ENCODE peak calls at places on chromosomes 16 and 17, in seven cellular contexts. V, A, Y, C, R, I and E are unnamed samples.

GRCh38 chr17:43564080-43564594 is 18.0 kb upstream of the ETV4 start:
- DNase-seq in V (no peak), A (no peak), Y (no peak), C (no peak), R (no peak), I (no peak), E (no peak)

GRCh38 chr16:60646631-60647030 is 1389.6 kb downstream of the CDH8 start:
- DNase-seq in V (no peak), A (no peak), Y (no peak), C (no peak), R (no peak), I (no peak), E (no peak)

GRCh38 chr16:57530104-57530522 is 6.3 kb downstream of the CCDC102A start:
- DNase-seq in V (no peak), A (peak; percentile 83), Y (no peak), C (peak; percentile 76), R (no peak), I (peak; percentile 32), E (no peak)

GRCh38 chr17:75561927-75562603 is 25.5 kb upstream of the MYO15B start:
- DNase-seq in V (no peak), A (no peak), Y (no peak), C (no peak), R (no peak), I (no peak), E (no peak)

GRCh38 chr17:10843806-10844205 is 5.9 kb upstream of the PIRT start:
- DNase-seq in V (no peak), A (no peak), Y (no peak), C (no peak), R (no peak), I (no peak), E (no peak)

GRCh38 chr16:48537909-48538745 is 71.9 kb downstream of the N4BP1 start:
- DNase-seq in V (no peak), A (peak; percentile 47), Y (peak; percentile 61), C (no peak), R (no peak), I (peak; percentile 81), E (no peak)

GRCh38 chr17:19262650-19263620 is 25.8 kb downstream of the EPN2 start:
- DNase-seq in V (no peak), A (no peak), Y (no peak), C (peak; percentile 69), R (no peak), I (no peak), E (no peak)

GRCh38 chr16:28193530-28194423 is 18.0 kb downstream of the XPO6 start:
- DNase-seq in V (no peak), A (peak; percentile 57), Y (no peak), C (peak; percentile 98), R (no peak), I (no peak), E (no peak)

GRCh38 chr17:35238817-35239216 is 4.1 kb upstream of the SLFN5 start:
- DNase-seq in V (no peak), A (no peak), Y (no peak), C (peak; percentile 78), R (no peak), I (no peak), E (no peak)

GRCh38 chr17:3667366-3668278 is 756 bp downstream of the TAX1BP3 start:
- DNase-seq in V (no peak), A (no peak), Y (peak; percentile 94), C (peak; percentile 91), R (no peak), I (peak; percentile 95), E (no peak)

GRCh38 chr17:67452681-67453554 is 75.8 kb downstream of the PITPNC1 start:
- DNase-seq in V (no peak), A (peak; percentile 56), Y (no peak), C (no peak), R (no peak), I (no peak), E (no peak)

GRCh38 chr17:14352139-14352538 is 51.3 kb downstream of the HS3ST3B1 start:
- DNase-seq in V (no peak), A (no peak), Y (no peak), C (no peak), R (no peak), I (no peak), E (peak; percentile 23)

GRCh38 chr16:20879175-20880053 is 20.7 kb downstream of the DCUN1D3 start:
- DNase-seq in V (no peak), A (no peak), Y (no peak), C (peak; percentile 74), R (no peak), I (no peak), E (no peak)

GRCh38 chr17:19409509-19409908 is 1.5 kb upstream of the RNF112 start:
- DNase-seq in V (no peak), A (no peak), Y (no peak), C (peak; percentile 91), R (no peak), I (no peak), E (no peak)

GRCh38 chr16:75244844-75245758 is 6.3 kb downstream of the BCAR1 start:
- DNase-seq in V (no peak), A (no peak), Y (peak; percentile 98), C (peak; percentile 98), R (peak; percentile 75), I (peak; percentile 92), E (no peak)

DNA sequence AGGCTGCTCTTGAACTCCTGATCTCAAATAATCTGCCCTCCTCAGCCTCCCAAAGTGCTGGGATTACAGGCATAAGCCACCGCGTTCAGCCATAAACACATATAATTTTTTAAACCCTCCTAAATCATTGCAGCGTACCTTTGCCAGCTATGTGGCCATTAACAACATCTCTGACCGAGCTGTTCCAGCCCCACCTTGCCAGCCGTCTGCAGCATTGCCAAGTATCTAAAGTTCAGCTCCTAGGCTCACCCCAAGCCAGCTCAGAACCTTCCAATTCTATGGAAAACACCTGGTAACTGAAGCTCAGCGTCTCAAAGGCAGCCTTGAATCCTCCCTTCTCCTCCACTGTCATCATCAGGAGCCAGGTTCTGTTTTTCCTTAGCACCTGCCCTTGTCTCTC is 5.1 kb upstream of the MEIOB start:
- DNase-seq in V (no peak), A (no peak), Y (no peak), C (no peak), R (no peak), I (no peak), E (no peak)
- H3K27ac ChIP-seq in V (no peak overlapping the region), A (no peak overlapping the region), Y (no peak overlapping the region), C (no peak overlapping the region), R (no peak overlapping the region), I (no peak overlapping the region), E (no peak overlapping the region)

DNA sequence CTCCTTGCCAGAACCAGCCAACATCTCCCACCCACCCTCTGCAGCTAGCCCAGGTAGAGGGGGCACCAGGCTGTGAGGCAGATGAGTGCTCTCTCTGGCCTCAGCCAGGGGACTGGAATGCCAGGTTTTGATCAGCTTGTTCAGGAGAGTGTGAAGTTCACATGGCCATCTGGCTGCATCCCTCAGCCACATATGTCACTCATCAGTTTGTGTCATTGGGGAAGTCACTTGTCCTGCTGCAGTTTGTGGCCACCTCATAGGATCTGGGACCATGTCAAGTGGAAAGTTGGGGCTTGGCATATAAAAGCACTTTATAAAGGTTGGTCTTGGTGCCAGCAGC is 147.6 kb downstream of the SOCS1 start:
- DNase-seq in V (no peak), A (no peak), Y (no peak), C (no peak), R (no peak), I (no peak), E (no peak)
- H3K27ac ChIP-seq in V (no peak overlapping the region), A (no peak overlapping the region), Y (no peak overlapping the region), C (peak overlapping the region; percentile 70), R (no peak overlapping the region), I (no peak overlapping the region), E (no peak overlapping the region)

GRCh38 chr17:32393904-32394303 is 43.9 kb downstream of the ZNF207 start:
- DNase-seq in V (no peak), A (no peak), Y (no peak), C (no peak), R (no peak), I (no peak), E (no peak)

GRCh38 chr17:32396343-32396742 is 46.4 kb downstream of the ZNF207 start:
- DNase-seq in V (no peak), A (no peak), Y (no peak), C (no peak), R (no peak), I (no peak), E (no peak)

DNA sequence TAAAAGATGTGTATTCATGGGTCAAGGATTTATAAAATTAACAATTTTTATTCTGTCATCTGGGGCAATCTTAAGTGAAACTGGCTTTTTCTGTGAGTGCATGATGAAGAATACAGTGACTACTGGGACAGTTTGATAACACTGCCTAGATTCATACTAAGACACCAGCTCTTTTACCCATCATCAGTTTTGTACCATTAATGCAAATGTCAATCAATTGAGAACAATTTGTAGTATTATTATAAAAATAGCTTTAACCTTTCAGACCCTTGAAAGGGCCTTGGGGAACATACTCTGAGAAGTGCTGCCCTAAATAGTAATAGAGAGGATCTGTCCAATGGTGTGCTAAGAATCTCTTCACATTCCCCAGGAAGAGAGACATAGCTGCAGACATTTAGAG is 45.4 kb upstream of the PSMD11 start:
- DNase-seq in V (no peak), A (no peak), Y (no peak), C (no peak), R (no peak), I (no peak), E (no peak)
- H3K27ac ChIP-seq in V (no peak overlapping the region), A (no peak overlapping the region), Y (no peak overlapping the region), C (no peak overlapping the region), R (no peak overlapping the region), I (no peak overlapping the region), E (no peak overlapping the region)

DNA sequence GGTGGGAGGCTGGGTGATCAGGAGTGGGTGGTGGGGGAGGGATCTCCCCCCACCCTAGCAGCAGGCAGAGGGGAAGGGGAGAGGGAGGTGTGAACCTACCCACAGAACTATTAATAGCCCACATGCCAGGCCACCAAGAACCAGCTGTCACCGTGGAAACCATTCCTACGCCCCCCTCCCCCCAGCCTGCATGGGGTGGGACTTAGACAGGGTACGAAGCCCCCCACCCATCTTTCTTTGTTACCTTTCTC is 7.8 kb downstream of the THRA start:
- DNase-seq in V (no peak), A (no peak), Y (no peak), C (no peak), R (no peak), I (peak; percentile 32), E (no peak)
- H3K27ac ChIP-seq in V (no peak overlapping the region), A (no peak overlapping the region), Y (peak overlapping the region; percentile 91), C (no peak overlapping the region), R (no peak overlapping the region), I (peak overlapping the region; percentile 100), E (peak overlapping the region; percentile 88)

DNA sequence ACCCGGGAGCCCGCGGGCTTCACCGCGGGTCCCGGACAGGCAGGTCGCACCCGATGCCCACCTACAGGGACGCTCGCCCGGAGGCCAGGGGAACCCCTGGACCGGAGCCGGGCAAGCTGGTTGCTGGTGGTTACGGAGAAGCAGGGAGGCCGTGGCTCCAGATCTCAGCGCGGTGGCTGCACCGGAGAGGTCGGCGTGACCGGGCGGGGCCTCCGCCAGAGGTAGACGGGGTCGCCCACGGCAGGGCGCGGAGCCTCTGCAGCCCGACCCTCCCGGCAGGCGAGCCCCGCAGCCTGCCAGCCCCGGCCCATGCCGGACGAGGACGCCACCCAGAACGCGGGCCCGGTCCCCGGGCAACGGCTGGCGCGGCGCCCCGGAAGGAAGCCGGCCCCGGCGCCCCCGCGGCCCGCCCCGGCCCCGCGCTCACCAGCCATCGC is 341 bp downstream of the PCYT2 start:
- DNase-seq in V (no peak), A (no peak), Y (peak; percentile 88), C (no peak), R (no peak), I (no peak), E (no peak)
- H3K27ac ChIP-seq in V (no peak overlapping the region), A (peak overlapping the region; percentile 37), Y (peak overlapping the region; percentile 55), C (peak overlapping the region; percentile 4), R (no peak overlapping the region), I (peak overlapping the region; percentile 68), E (peak overlapping the region; percentile 55)